ENCODE peak calls at places on chromosomes 4 and X, in four cellular contexts. H is HCT116, G is pancreas, V is tibial nerve. R is an unnamed sample.

GRCh38 chrX:1384738-1385250 is 7.1 kb downstream of the SLC25A6 start:
- DNase-seq in H (no peak), G (no peak), V (no peak), R (no peak)

GRCh38 chrX:54561622-54562021 is 31.6 kb downstream of the GNL3L start:
- DNase-seq in H (no peak), G (no peak), V (no peak), R (no peak)

GRCh38 chr4:140116442-140117104 is 37.4 kb downstream of the MAML3 start:
- DNase-seq in H (no peak), G (no peak), V (no peak), R (no peak)

GRCh38 chr4:115222061-115222460 is 108.6 kb upstream of the NDST4 start:
- DNase-seq in H (no peak), G (no peak), V (no peak), R (no peak)

GRCh38 chr4:8559011-8559410 is 21.2 kb upstream of the GPR78 start:
- DNase-seq in H (no peak), G (no peak), V (no peak), R (no peak)

GRCh38 chr4:54784188-54784671 is 126.5 kb downstream of the KIT start:
- DNase-seq in H (no peak), G (peak), V (peak), R (peak)

GRCh38 chr4:99435154-99435553 is at the start of gene ADH7:
- DNase-seq in H (no peak), G (no peak), V (no peak), R (no peak)

GRCh38 chr4:99362768-99363167 is 10.2 kb upstream of the ADH1C start:
- DNase-seq in H (no peak), G (no peak), V (no peak), R (no peak)

GRCh38 chrX:123138473-123138872 is 45.6 kb upstream of the GRIA3 start:
- DNase-seq in H (no peak), G (no peak), V (no peak), R (no peak)

GRCh38 chr4:148445071-148445902 is 3.1 kb upstream of the NR3C2 start:
- DNase-seq in H (no peak), G (peak), V (peak), R (no peak)

DNA sequence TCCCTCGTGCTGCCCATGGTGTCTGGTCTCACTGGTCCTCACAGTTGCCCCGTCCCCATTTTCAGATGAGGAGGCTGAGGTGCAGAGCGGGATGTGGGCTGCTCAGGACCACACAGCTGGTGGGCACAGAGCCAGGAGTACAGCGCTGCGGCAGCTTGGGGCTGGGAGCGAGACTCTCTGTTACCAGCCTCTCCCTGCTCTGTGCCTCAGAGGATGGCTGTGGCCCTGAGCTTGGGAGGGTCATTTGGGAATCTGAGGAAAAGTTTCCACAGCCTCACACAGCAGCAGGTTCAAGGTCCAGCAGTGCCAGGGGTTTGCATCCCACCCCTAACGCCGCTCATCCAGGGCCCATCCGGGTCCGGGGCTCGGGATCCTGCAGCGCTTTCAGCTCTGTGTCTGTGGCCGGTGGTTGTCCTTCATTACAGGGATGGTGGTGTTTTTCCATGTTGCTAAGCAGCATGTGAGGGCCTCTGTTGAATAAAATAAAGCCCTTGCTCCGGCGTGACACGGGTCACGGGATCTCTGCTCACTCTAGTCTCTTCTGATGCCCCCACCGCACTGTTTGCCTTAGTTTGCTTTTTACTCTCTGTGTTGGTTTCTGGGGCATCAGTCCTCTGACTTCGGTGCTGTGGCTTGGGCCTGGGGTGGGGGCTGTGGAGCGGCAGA is 6.4 kb downstream of the WFS1 start:
- DNase-seq in H (no peak), G (no peak), V (no peak), R (no peak)
- H3K27ac ChIP-seq in H (no peak), G (no peak), V (peak), R (no peak)

GRCh38 chrX:22748093-22748999 is 251.4 kb upstream of the DDX53 start:
- DNase-seq in H (peak), G (peak), V (no peak), R (no peak)
- H3K27ac ChIP-seq in H (no peak), G (no peak), V (no peak), R (no peak)

DNA sequence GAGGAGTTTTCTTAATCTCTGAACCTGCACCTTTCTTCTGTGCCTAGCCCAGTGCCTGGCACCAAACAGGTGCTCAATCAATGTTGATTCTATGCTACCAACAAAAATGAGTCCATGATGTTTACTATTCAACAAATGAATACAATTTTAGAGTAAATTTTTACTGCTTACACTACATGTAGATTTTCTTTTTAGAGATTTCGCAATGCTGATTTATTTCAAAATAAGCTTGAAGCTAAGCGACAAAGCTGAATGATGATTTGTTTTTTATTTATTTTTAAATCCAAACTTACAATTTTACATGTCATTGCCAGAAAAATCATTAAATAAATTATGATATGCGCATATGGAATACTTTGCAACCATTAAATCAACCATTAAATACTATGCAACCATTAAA is 55.7 kb downstream of the AR start:
- DNase-seq in H (no peak), G (no peak), V (no peak), R (no peak)
- H3K27ac ChIP-seq in H (no peak), G (no peak), V (no peak), R (no peak)

GRCh38 chr4:113973349-113973748 is 6.1 kb downstream of the ARSJ start:
- DNase-seq in H (no peak), G (no peak), V (no peak), R (no peak)

GRCh38 chr4:113972781-113973180 is 6.7 kb downstream of the ARSJ start:
- DNase-seq in H (no peak), G (no peak), V (no peak), R (no peak)

GRCh38 chr4:113971706-113972360 is 7.6 kb downstream of the ARSJ start:
- DNase-seq in H (no peak), G (no peak), V (no peak), R (no peak)

GRCh38 chr4:113975578-113975977 is 3.9 kb downstream of the ARSJ start:
- DNase-seq in H (no peak), G (no peak), V (no peak), R (no peak)

DNA sequence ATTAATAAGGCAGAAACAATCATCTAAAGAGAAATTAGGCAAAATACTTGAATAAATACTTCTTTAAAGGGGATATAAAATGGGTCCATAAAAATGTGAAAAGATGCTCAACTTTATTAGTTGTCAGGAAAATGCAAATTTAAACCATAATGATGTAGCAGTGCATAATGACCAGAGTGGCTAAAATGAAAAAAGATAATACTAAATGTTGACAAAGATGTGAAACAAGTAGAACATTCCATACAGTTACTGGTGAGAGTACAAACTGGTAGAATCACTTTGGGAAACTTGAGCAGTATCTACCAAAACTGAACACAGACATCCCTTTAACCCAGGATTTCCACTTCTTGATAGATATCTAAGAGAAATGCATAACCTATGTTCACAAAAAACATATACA is 5.0 kb downstream of the ARSJ start:
- DNase-seq in H (no peak), G (no peak), V (no peak), R (no peak)
- H3K27ac ChIP-seq in H (no peak), G (no peak), V (no peak), R (no peak)

GRCh38 chrX:45830343-45830742 is 629.7 kb upstream of the DIPK2B start:
- DNase-seq in H (no peak), G (no peak), V (no peak), R (no peak)
- H3K27ac ChIP-seq in H (peak), G (no peak), V (no peak), R (no peak)

GRCh38 chrX:132025085-132025484 is 2.0 kb downstream of the STK26 start:
- DNase-seq in H (no peak), G (no peak), V (no peak), R (no peak)

GRCh38 chrX:132022863-132023116 is 312 bp upstream of the STK26 start:
- DNase-seq in H (no peak), G (no peak), V (no peak), R (no peak)

GRCh38 chrX:132023117-132023895 is at the start of gene STK26:
- DNase-seq in H (peak), G (peak), V (peak), R (peak)

GRCh38 chrX:132023896-132024386 is 839 bp downstream of the STK26 start:
- DNase-seq in H (no peak), G (no peak), V (no peak), R (no peak)

GRCh38 chrX:132022115-132022862 is 813 bp upstream of the STK26 start:
- DNase-seq in H (no peak), G (no peak), V (no peak), R (no peak)
- H3K27ac ChIP-seq in H (peak), G (no peak), V (no peak), R (no peak)

GRCh38 chrX:13094374-13094773 is 50.0 kb upstream of the FAM9C start:
- DNase-seq in H (no peak), G (no peak), V (no peak), R (no peak)
- H3K27ac ChIP-seq in H (no peak), G (no peak), V (no peak), R (no peak)

DNA sequence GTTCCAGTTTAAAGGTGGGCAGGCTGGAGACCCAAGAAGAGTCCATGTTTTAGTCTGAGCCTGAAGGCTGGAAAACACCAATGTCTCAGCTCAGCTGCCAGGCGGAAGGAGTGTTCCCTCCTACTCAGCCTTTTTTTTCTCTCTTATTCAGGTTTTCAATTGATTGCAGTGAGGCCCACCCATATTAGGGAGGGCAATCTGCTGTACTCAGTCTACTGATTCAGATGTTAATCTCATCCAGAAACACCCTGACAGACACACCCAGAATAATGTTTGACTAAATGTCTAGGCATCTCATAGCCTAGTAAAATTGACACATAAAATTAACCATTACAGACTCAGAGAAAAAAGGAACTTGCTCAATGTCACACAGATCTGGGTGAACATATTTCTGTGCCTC is 347.1 kb downstream of the GBA3 start:
- DNase-seq in H (no peak), G (no peak), V (no peak), R (no peak)
- H3K27ac ChIP-seq in H (no peak), G (no peak), V (no peak), R (no peak)

GRCh38 chr4:185592438-185592837 is 57.1 kb upstream of the PDLIM3 start:
- DNase-seq in H (no peak), G (no peak), V (no peak), R (no peak)

GRCh38 chr4:185589067-185589844 is 53.9 kb upstream of the PDLIM3 start:
- DNase-seq in H (peak), G (no peak), V (no peak), R (no peak)

GRCh38 chr4:185590982-185591381 is 55.7 kb upstream of the PDLIM3 start:
- DNase-seq in H (no peak), G (no peak), V (no peak), R (no peak)

GRCh38 chr4:185592845-185593488 is 57.7 kb upstream of the PDLIM3 start:
- DNase-seq in H (no peak), G (no peak), V (no peak), R (no peak)

GRCh38 chr4:185591679-185592141 is 56.4 kb upstream of the PDLIM3 start:
- DNase-seq in H (no peak), G (no peak), V (no peak), R (no peak)
- H3K27ac ChIP-seq in H (no peak), G (no peak), V (no peak), R (no peak)

R was measured in substantia nigra.